ENCODE peak calls at places on chromosomes 1 and 21, in five cellular contexts. One of them, this sample, is unnamed.

GRCh38 chr1:56540467-56540866 is 38.9 kb downstream of the PLPP3 start:
- DNase-seq in mesendoderm: no peak
- DNase-seq in HepG2: no peak
- DNase-seq in heart left ventricle: no peak
- DNase-seq in body of pancreas: no peak
- DNase-seq in this sample: no peak

GRCh38 chr1:116176306-116176789 is 65.1 kb downstream of the MAB21L3 start:
- DNase-seq in HepG2: peak
- DNase-seq in heart left ventricle: no peak
- DNase-seq in mesendoderm: no peak
- DNase-seq in body of pancreas: no peak
- DNase-seq in this sample: no peak

GRCh38 chr1:53826367-53826766 is 11.7 kb downstream of the NDC1 start:
- DNase-seq in body of pancreas: no peak
- DNase-seq in heart left ventricle: no peak
- DNase-seq in mesendoderm: peak
- DNase-seq in HepG2: no peak
- DNase-seq in this sample: no peak

GRCh38 chr1:19029191-19030085 is 73.0 kb upstream of the IFFO2 start:
- DNase-seq in heart left ventricle: no peak
- DNase-seq in mesendoderm: no peak
- DNase-seq in body of pancreas: no peak
- DNase-seq in HepG2: no peak
- DNase-seq in this sample: no peak

GRCh38 chr1:197695961-197696360 is 79.3 kb downstream of the DENND1B start:
- DNase-seq in mesendoderm: no peak
- DNase-seq in body of pancreas: no peak
- DNase-seq in HepG2: no peak
- DNase-seq in heart left ventricle: no peak
- DNase-seq in this sample: no peak

GRCh38 chr1:230542054-230542453 is 100.2 kb upstream of the COG2 start:
- DNase-seq in mesendoderm: no peak
- DNase-seq in heart left ventricle: no peak
- DNase-seq in body of pancreas: no peak
- DNase-seq in HepG2: no peak
- DNase-seq in this sample: no peak

GRCh38 chr1:155075535-155075934 is 3.1 kb upstream of the EFNA3 start:
- DNase-seq in body of pancreas: no peak
- DNase-seq in mesendoderm: no peak
- DNase-seq in HepG2: no peak
- DNase-seq in heart left ventricle: no peak
- DNase-seq in this sample: no peak

GRCh38 chr1:248815407-248816034 is 10.2 kb downstream of the SH3BP5L start:
- DNase-seq in body of pancreas: no peak
- DNase-seq in mesendoderm: no peak
- DNase-seq in HepG2: no peak
- DNase-seq in heart left ventricle: no peak
- DNase-seq in this sample: peak

GRCh38 chr1:25544819-25545218 is 1.4 kb downstream of the LDLRAP1 start:
- DNase-seq in mesendoderm: no peak
- DNase-seq in HepG2: no peak
- DNase-seq in heart left ventricle: no peak
- DNase-seq in body of pancreas: peak
- DNase-seq in this sample: no peak

GRCh38 chr1:37152491-37152890 is 118.2 kb upstream of the GRIK3 start:
- DNase-seq in mesendoderm: no peak
- DNase-seq in body of pancreas: no peak
- DNase-seq in heart left ventricle: no peak
- DNase-seq in HepG2: no peak
- DNase-seq in this sample: no peak

GRCh38 chr1:226549094-226549936 is 751 bp downstream of the STUM start:
- DNase-seq in heart left ventricle: no peak
- DNase-seq in body of pancreas: no peak
- DNase-seq in mesendoderm: no peak
- DNase-seq in HepG2: no peak
- DNase-seq in this sample: no peak

GRCh38 chr1:12276225-12276624 is 46.4 kb downstream of the VPS13D start:
- DNase-seq in heart left ventricle: no peak
- DNase-seq in HepG2: peak
- DNase-seq in mesendoderm: peak
- DNase-seq in body of pancreas: peak
- DNase-seq in this sample: no peak

GRCh38 chr1:1627842-1628655 is 3.9 kb upstream of the MMP23B start:
- DNase-seq in mesendoderm: no peak
- DNase-seq in HepG2: no peak
- DNase-seq in body of pancreas: no peak
- DNase-seq in heart left ventricle: peak
- DNase-seq in this sample: peak

GRCh38 chr1:210696709-210697108 is 368.0 kb downstream of the HHAT start:
- DNase-seq in heart left ventricle: no peak
- DNase-seq in HepG2: no peak
- DNase-seq in body of pancreas: no peak
- DNase-seq in mesendoderm: no peak
- DNase-seq in this sample: no peak

GRCh38 chr1:48878191-48878940 is 101.7 kb upstream of the BEND5 start:
- DNase-seq in mesendoderm: peak
- DNase-seq in HepG2: no peak
- DNase-seq in body of pancreas: no peak
- DNase-seq in heart left ventricle: no peak
- DNase-seq in this sample: no peak

GRCh38 chr1:208929575-208929974 is 653.9 kb upstream of the CAMK1G start:
- DNase-seq in heart left ventricle: no peak
- DNase-seq in HepG2: no peak
- DNase-seq in body of pancreas: no peak
- DNase-seq in mesendoderm: no peak
- DNase-seq in this sample: no peak

GRCh38 chr1:200488375-200489165 is 78.7 kb upstream of the ZNF281 start:
- DNase-seq in mesendoderm: peak
- DNase-seq in heart left ventricle: no peak
- DNase-seq in HepG2: peak
- DNase-seq in body of pancreas: peak
- DNase-seq in this sample: no peak

GRCh38 chr21:44525431-44526095 is 14.4 kb downstream of the KRTAP10-1 start:
- DNase-seq in heart left ventricle: no peak
- DNase-seq in mesendoderm: no peak
- DNase-seq in HepG2: peak
- DNase-seq in body of pancreas: peak
- DNase-seq in this sample: no peak

GRCh38 chr21:41460578-41461527 is 34.8 kb downstream of the MX1 start:
- DNase-seq in heart left ventricle: peak
- DNase-seq in mesendoderm: peak
- DNase-seq in body of pancreas: peak
- DNase-seq in HepG2: peak
- DNase-seq in this sample: peak

GRCh38 chr1:224205438-224205840 is 22.4 kb downstream of the DEGS1 start:
- DNase-seq in mesendoderm: no peak
- DNase-seq in HepG2: peak
- DNase-seq in heart left ventricle: peak
- DNase-seq in body of pancreas: no peak
- DNase-seq in this sample: no peak

GRCh38 chr1:110068646-110069301 is 1.7 kb downstream of the ALX3 start:
- DNase-seq in body of pancreas: no peak
- DNase-seq in HepG2: no peak
- DNase-seq in heart left ventricle: no peak
- DNase-seq in mesendoderm: no peak
- DNase-seq in this sample: peak

GRCh38 chr1:161215079-161215478 is at the start of gene FCER1G:
- DNase-seq in HepG2: no peak
- DNase-seq in body of pancreas: no peak
- DNase-seq in mesendoderm: no peak
- DNase-seq in heart left ventricle: peak
- DNase-seq in this sample: peak

GRCh38 chr1:51520700-51521248 is 1.7 kb upstream of the EPS15 start:
- DNase-seq in body of pancreas: no peak
- DNase-seq in HepG2: no peak
- DNase-seq in heart left ventricle: no peak
- DNase-seq in mesendoderm: no peak
- DNase-seq in this sample: no peak

GRCh38 chr1:109547412-109548320 is 749 bp upstream of the GNAI3 start:
- DNase-seq in HepG2: no peak
- DNase-seq in mesendoderm: peak
- DNase-seq in body of pancreas: peak
- DNase-seq in heart left ventricle: no peak
- DNase-seq in this sample: no peak

GRCh38 chr1:202376247-202376646 is 27.7 kb downstream of the PPP1R12B start:
- DNase-seq in body of pancreas: no peak
- DNase-seq in mesendoderm: no peak
- DNase-seq in HepG2: no peak
- DNase-seq in heart left ventricle: no peak
- DNase-seq in this sample: no peak

GRCh38 chr21:33078907-33079582 is 9.1 kb downstream of the OLIG1 start:
- DNase-seq in mesendoderm: peak
- DNase-seq in heart left ventricle: no peak
- DNase-seq in body of pancreas: peak
- DNase-seq in HepG2: peak
- DNase-seq in this sample: no peak

GRCh38 chr1:211327341-211327921 is 798 bp downstream of the TRAF5 start:
- DNase-seq in HepG2: no peak
- DNase-seq in heart left ventricle: no peak
- DNase-seq in body of pancreas: peak
- DNase-seq in mesendoderm: peak
- DNase-seq in this sample: peak

GRCh38 chr21:42666918-42667317 is 13.5 kb downstream of the PDE9A start:
- DNase-seq in heart left ventricle: no peak
- DNase-seq in mesendoderm: no peak
- DNase-seq in body of pancreas: no peak
- DNase-seq in HepG2: peak
- DNase-seq in this sample: no peak

GRCh38 chr1:167520711-167521206 is 2.4 kb upstream of the CD247 start:
- DNase-seq in body of pancreas: no peak
- DNase-seq in heart left ventricle: no peak
- DNase-seq in mesendoderm: peak
- DNase-seq in HepG2: no peak
- DNase-seq in this sample: no peak

GRCh38 chr1:29772584-29772983 is 536.3 kb downstream of the PTPRU start:
- DNase-seq in heart left ventricle: no peak
- DNase-seq in body of pancreas: no peak
- DNase-seq in mesendoderm: no peak
- DNase-seq in HepG2: no peak
- DNase-seq in this sample: no peak

GRCh38 chr1:21764615-21765423 is 18.1 kb downstream of the USP48 start:
- DNase-seq in mesendoderm: peak
- DNase-seq in HepG2: no peak
- DNase-seq in body of pancreas: peak
- DNase-seq in heart left ventricle: no peak
- DNase-seq in this sample: no peak

GRCh38 chr1:107990606-107991005 is 25.6 kb upstream of the VAV3 start:
- DNase-seq in mesendoderm: no peak
- DNase-seq in HepG2: no peak
- DNase-seq in heart left ventricle: no peak
- DNase-seq in body of pancreas: no peak
- DNase-seq in this sample: no peak

GRCh38 chr21:27134513-27134912 is 167.6 kb upstream of the ADAMTS5 start:
- DNase-seq in mesendoderm: no peak
- DNase-seq in body of pancreas: no peak
- DNase-seq in HepG2: no peak
- DNase-seq in heart left ventricle: no peak
- DNase-seq in this sample: no peak

GRCh38 chr1:230158422-230159291 is 91.6 kb downstream of the GALNT2 start:
- DNase-seq in HepG2: peak
- DNase-seq in heart left ventricle: no peak
- DNase-seq in mesendoderm: no peak
- DNase-seq in body of pancreas: peak
- DNase-seq in this sample: no peak

GRCh38 chr1:184272178-184272866 is 114.5 kb upstream of the C1orf21 start:
- DNase-seq in mesendoderm: no peak
- DNase-seq in body of pancreas: no peak
- DNase-seq in HepG2: no peak
- DNase-seq in heart left ventricle: no peak
- DNase-seq in this sample: no peak

GRCh38 chr1:25054526-25054925 is 124.5 kb upstream of the RUNX3 start:
- DNase-seq in body of pancreas: no peak
- DNase-seq in mesendoderm: no peak
- DNase-seq in heart left ventricle: no peak
- DNase-seq in HepG2: no peak
- DNase-seq in this sample: peak

DNA sequence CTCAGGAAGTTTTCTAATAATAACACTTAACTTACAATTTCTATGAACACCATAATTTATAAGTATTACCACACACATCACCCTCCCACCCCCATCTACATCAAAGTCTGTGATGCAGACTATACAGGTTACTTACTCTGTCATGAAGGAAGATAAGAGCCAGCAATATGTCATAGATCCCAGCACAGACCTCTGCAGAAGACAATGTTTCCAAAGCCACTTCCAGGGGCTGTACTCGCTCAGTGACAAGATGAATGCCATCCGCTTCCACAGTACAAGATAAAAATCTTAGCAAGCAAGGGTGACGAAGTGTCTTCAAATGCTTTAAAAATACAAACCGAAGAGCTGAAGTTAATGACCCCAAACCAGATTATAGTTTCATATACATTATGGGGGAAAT is 15.2 kb downstream of the SCYL3 start:
- DNase-seq in HepG2: no peak
- DNase-seq in heart left ventricle: no peak
- DNase-seq in body of pancreas: no peak
- DNase-seq in mesendoderm: no peak
- DNase-seq in this sample: no peak
- H3K27ac ChIP-seq in HepG2: no peak
- H3K27ac ChIP-seq in heart left ventricle: no peak
- H3K27ac ChIP-seq in body of pancreas: no peak
- H3K27ac ChIP-seq in mesendoderm: no peak
- H3K27ac ChIP-seq in this sample: no peak

GRCh38 chr1:16625497-16626408 is 12.4 kb upstream of the NBPF1 start:
- DNase-seq in HepG2: no peak
- DNase-seq in body of pancreas: peak
- DNase-seq in mesendoderm: no peak
- DNase-seq in heart left ventricle: peak
- DNase-seq in this sample: peak
- H3K27ac ChIP-seq in HepG2: no peak
- H3K27ac ChIP-seq in body of pancreas: no peak
- H3K27ac ChIP-seq in mesendoderm: no peak
- H3K27ac ChIP-seq in heart left ventricle: no peak
- H3K27ac ChIP-seq in this sample: no peak

GRCh38 chr1:183043254-183043653 is 20.0 kb downstream of the LAMC1 start:
- DNase-seq in mesendoderm: no peak
- DNase-seq in HepG2: no peak
- DNase-seq in heart left ventricle: no peak
- DNase-seq in body of pancreas: no peak
- DNase-seq in this sample: no peak
- H3K27ac ChIP-seq in mesendoderm: no peak
- H3K27ac ChIP-seq in HepG2: peak
- H3K27ac ChIP-seq in heart left ventricle: peak
- H3K27ac ChIP-seq in body of pancreas: no peak
- H3K27ac ChIP-seq in this sample: no peak

GRCh38 chr1:243842154-243842553 is 7.9 kb downstream of the AKT3 start:
- DNase-seq in heart left ventricle: no peak
- DNase-seq in mesendoderm: no peak
- DNase-seq in body of pancreas: no peak
- DNase-seq in HepG2: no peak
- DNase-seq in this sample: no peak
- H3K27ac ChIP-seq in heart left ventricle: peak
- H3K27ac ChIP-seq in mesendoderm: no peak
- H3K27ac ChIP-seq in body of pancreas: no peak
- H3K27ac ChIP-seq in HepG2: no peak
- H3K27ac ChIP-seq in this sample: no peak

GRCh38 chr21:15624646-15625045 is 105.1 kb upstream of the USP25 start:
- DNase-seq in body of pancreas: no peak
- DNase-seq in HepG2: no peak
- DNase-seq in heart left ventricle: no peak
- DNase-seq in mesendoderm: no peak
- DNase-seq in this sample: no peak
- H3K27ac ChIP-seq in body of pancreas: no peak
- H3K27ac ChIP-seq in HepG2: no peak
- H3K27ac ChIP-seq in heart left ventricle: no peak
- H3K27ac ChIP-seq in mesendoderm: no peak
- H3K27ac ChIP-seq in this sample: no peak

This sample was measured in spleen.